ENCODE peak calls at places on chromosomes 7 and 10, in six cellular contexts. K, D, H, B, U and G are unnamed samples.

GRCh38 chr10:46228076-46229071 is 58.4 kb upstream of the ANTXRL start:
- DNase-seq in U (peak), H (peak), B (peak), K (peak), D (peak), G (peak)

GRCh38 chr7:103573479-103574058 is 127.6 kb upstream of the SLC26A5 start:
- DNase-seq in U (no peak), B (no peak), K (no peak), D (peak), H (peak), G (no peak)

GRCh38 chr10:66637273-66638036 is 288.4 kb upstream of the LRRTM3 start:
- DNase-seq in D (no peak), B (no peak), U (no peak), K (no peak), H (peak), G (no peak)

GRCh38 chr7:51255536-51256243 is 60.9 kb downstream of the COBL start:
- DNase-seq in B (no peak), U (no peak), H (no peak), K (no peak), D (no peak), G (no peak)

GRCh38 chr7:117152213-117153007 is 170.4 kb downstream of the WNT2 start:
- DNase-seq in K (no peak), U (no peak), D (no peak), H (no peak), B (no peak), G (no peak)

GRCh38 chr10:21519981-21520436 is 5.5 kb downstream of the SKIDA1 start:
- DNase-seq in D (no peak), U (no peak), H (peak), B (no peak), K (no peak), G (peak)

GRCh38 chr10:124614003-124614659 is 130.0 kb downstream of the FAM53B start:
- DNase-seq in U (no peak), H (no peak), D (no peak), K (no peak), B (no peak), G (peak)

GRCh38 chr10:84243759-84244158 is 1.1 kb upstream of the RGR start:
- DNase-seq in K (no peak), B (no peak), D (no peak), U (no peak), H (no peak), G (no peak)

GRCh38 chr10:26566525-26567348 is 128.6 kb downstream of the APBB1IP start:
- DNase-seq in H (no peak), D (no peak), K (no peak), B (no peak), U (no peak), G (no peak)

GRCh38 chr7:156773966-156774365 is 119.0 kb downstream of the LMBR1 start:
- DNase-seq in D (no peak), B (no peak), H (no peak), U (no peak), K (no peak), G (no peak)

GRCh38 chr10:101094113-101094512 is 32.3 kb downstream of the KAZALD1 start:
- DNase-seq in H (no peak), U (no peak), D (no peak), K (no peak), B (no peak), G (no peak)

GRCh38 chr7:28500143-28500542 is 87.8 kb downstream of the CREB5 start:
- DNase-seq in U (no peak), K (no peak), D (no peak), H (no peak), B (no peak), G (peak)

GRCh38 chr7:73893342-73894101 is 32.6 kb downstream of the TMEM270 start:
- DNase-seq in D (no peak), B (no peak), K (peak), U (peak), H (no peak), G (no peak)

GRCh38 chr7:151448261-151449252 is 8.6 kb upstream of the CRYGN start:
- DNase-seq in U (peak), K (peak), B (peak), H (peak), D (peak), G (peak)

GRCh38 chr10:24873281-24873683 is 79.1 kb downstream of the PRTFDC1 start:
- DNase-seq in D (no peak), H (peak), B (no peak), K (no peak), U (no peak), G (no peak)

GRCh38 chr7:12289996-12290395 is 78.9 kb downstream of the TMEM106B start:
- DNase-seq in U (no peak), H (no peak), K (no peak), D (no peak), B (no peak), G (no peak)

GRCh38 chr10:14039968-14040668 is 290.6 kb downstream of the FRMD4A start:
- DNase-seq in U (no peak), B (no peak), K (no peak), D (no peak), H (no peak), G (no peak)

GRCh38 chr10:80515941-80516340 is 21.8 kb upstream of the SH2D4B start:
- DNase-seq in B (no peak), H (no peak), U (peak), K (no peak), D (no peak), G (no peak)

GRCh38 chr7:93374345-93374940 is 142.3 kb downstream of the VPS50 start:
- DNase-seq in U (no peak), B (no peak), K (no peak), H (peak), D (peak), G (no peak)

GRCh38 chr10:78604286-78604685 is 464.5 kb upstream of the ZMIZ1 start:
- DNase-seq in K (no peak), U (no peak), B (no peak), H (no peak), D (no peak), G (no peak)

GRCh38 chr7:48298779-48299178 is 127.5 kb downstream of the ABCA13 start:
- DNase-seq in K (no peak), B (no peak), D (no peak), H (peak), U (no peak), G (peak)

GRCh38 chr7:144087230-144087629 is 1.2 kb downstream of the OR2A12 start:
- DNase-seq in H (no peak), U (no peak), K (no peak), B (no peak), D (no peak), G (no peak)

GRCh38 chr10:57844387-57844998 is 423.2 kb downstream of the IPMK start:
- DNase-seq in D (no peak), B (no peak), H (no peak), U (no peak), K (no peak), G (no peak)

DNA sequence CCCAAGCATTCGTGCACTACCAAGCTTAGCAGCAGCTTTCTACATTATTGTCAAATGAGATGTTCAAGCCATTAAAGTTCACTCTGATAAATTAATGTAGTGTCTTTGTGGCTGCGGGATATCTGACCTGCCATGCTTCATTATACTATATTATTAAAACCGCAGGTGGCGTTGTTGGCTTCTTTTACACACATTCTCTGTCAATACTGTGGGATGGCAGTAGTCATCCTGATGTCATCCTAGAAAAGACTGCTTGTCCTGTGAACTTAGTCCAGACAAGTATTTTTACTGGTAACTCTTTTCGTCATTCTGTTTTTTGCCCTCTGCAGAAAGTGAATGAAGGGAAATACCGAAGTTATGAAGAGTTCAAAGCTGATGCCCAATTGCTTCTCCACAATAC is 103.9 kb downstream of the ZMYND11 start:
- DNase-seq in H (peak), K (no peak), B (no peak), U (no peak), D (peak), G (no peak)
- TF ChIP-seq CTCF in H (peak), K (no peak), B (no peak), U (no peak), D (peak), G (no peak)

DNA sequence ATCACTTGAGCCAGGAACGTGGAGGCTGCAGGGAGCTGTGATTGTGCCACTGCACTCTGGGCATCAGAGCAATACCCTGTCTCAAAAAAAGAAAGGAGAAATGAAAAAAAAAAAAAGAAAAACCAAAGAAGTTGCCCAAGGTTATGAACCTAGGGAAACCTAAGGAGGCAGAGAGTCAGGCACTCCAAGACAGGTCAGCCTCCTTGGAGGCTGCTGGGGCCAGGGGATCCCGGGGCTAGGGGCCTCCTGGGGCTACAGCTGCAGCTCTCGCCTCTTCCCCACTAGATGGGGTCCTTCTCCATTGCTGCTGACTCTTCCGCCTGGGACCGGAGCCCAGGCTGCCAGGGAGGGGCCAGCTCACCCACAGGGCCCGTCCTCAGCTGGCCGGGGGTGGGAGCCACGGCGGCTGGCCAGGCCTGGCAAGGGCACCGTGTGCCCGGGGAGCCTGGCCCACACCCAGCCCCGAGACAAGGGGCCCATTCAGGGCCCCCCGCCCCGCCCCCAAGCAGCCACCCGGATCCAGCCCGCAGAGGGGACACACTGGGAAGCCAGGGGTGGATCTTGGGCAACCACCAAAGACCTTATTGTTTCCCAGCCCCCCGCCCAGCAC is 1.7 kb upstream of the SPACDR start:
- DNase-seq in U (peak), H (peak), B (peak), D (peak), K (no peak), G (no peak)
- TF ChIP-seq CTCF in U (peak), H (peak), B (peak), D (peak), K (peak), G (no peak)

GRCh38 chr7:132317856-132318255 is 258.4 kb downstream of the PLXNA4 start:
- DNase-seq in U (no peak), H (no peak), K (no peak), B (no peak), D (no peak), G (no peak)

GRCh38 chr7:132322981-132323380 is 253.3 kb downstream of the PLXNA4 start:
- DNase-seq in H (no peak), B (no peak), K (no peak), D (no peak), U (no peak), G (no peak)

GRCh38 chr7:132318338-132319318 is 257.6 kb downstream of the PLXNA4 start:
- DNase-seq in K (peak), B (peak), U (peak), H (peak), D (peak), G (peak)

GRCh38 chr7:132319481-132319880 is 256.8 kb downstream of the PLXNA4 start:
- DNase-seq in D (no peak), K (no peak), B (no peak), U (no peak), H (no peak), G (no peak)

GRCh38 chr7:132321387-132321786 is 254.9 kb downstream of the PLXNA4 start:
- DNase-seq in H (peak), B (no peak), U (no peak), D (no peak), K (no peak), G (peak)
- TF ChIP-seq CTCF in H (no peak), B (no peak), U (no peak), D (no peak), K (no peak), G (no peak)

GRCh38 chr7:55534916-55535636 is 37.2 kb downstream of the VOPP1 start:
- DNase-seq in H (no peak), D (peak), K (no peak), B (no peak), U (no peak), G (peak)
- TF ChIP-seq CTCF in H (no peak), D (no peak), K (no peak), B (no peak), U (no peak), G (no peak)

GRCh38 chr10:133042816-133043215 is 44.9 kb upstream of the ADGRA1 start:
- DNase-seq in B (no peak), D (no peak), U (no peak), K (no peak), H (no peak), G (no peak)
- TF ChIP-seq CTCF in B (no peak), D (no peak), U (no peak), K (no peak), H (no peak), G (no peak)